ENCODE peak calls at places on chromosome X, in ten cellular contexts. J is DND-41, P is cardiac fibroblast, Q is fibroblast of lung, K is colonic mucosa, M is IMR-90, D is esophagus muscularis mucosa, I is tibial artery, T is heart left ventricle, O is AG04450. G is an unnamed sample.

GRCh38 chrX:153778684-153779101 is 2.1 kb upstream of the SRPK3 start:
- DNase-seq in T (peak), J (no peak), M (no peak), I (no peak), K (no peak), O (no peak), D (no peak), Q (no peak), P (no peak), G (no peak)

GRCh38 chrX:18119856-18120255 is 100.8 kb downstream of the BEND2 start:
- DNase-seq in T (no peak), J (no peak), M (no peak), P (no peak), Q (no peak), D (no peak), K (no peak), O (no peak), I (no peak), G (no peak)

GRCh38 chrX:120281761-120282160 is 29.5 kb downstream of the TMEM255A start:
- DNase-seq in P (no peak), I (no peak), K (no peak), T (no peak), M (no peak), J (no peak), D (no peak), O (no peak), Q (no peak), G (no peak)

GRCh38 chrX:41332988-41333743 is 796 bp upstream of the DDX3X start:
- DNase-seq in Q (peak), O (no peak), T (peak), P (peak), D (peak), I (peak), J (peak), M (peak), K (peak), G (peak)

GRCh38 chrX:78321809-78322208 is 5.6 kb downstream of the CYSLTR1 start:
- DNase-seq in O (no peak), K (peak), Q (no peak), P (no peak), I (peak), J (peak), D (no peak), T (no peak), M (no peak), G (no peak)

GRCh38 chrX:116961872-116962582 is 499.3 kb upstream of the CT83 start:
- DNase-seq in Q (no peak), P (peak), M (no peak), K (no peak), D (no peak), O (no peak), J (no peak), T (no peak), I (no peak), G (no peak)

GRCh38 chrX:12153741-12154140 is 15.5 kb downstream of the FRMPD4 start:
- DNase-seq in T (no peak), I (no peak), D (no peak), J (no peak), Q (peak), M (peak), O (no peak), K (no peak), P (peak), G (no peak)

GRCh38 chrX:136457303-136457917 is 30.3 kb upstream of the BRS3 start:
- DNase-seq in O (no peak), D (no peak), P (no peak), Q (no peak), J (no peak), T (no peak), I (no peak), K (no peak), M (no peak), G (no peak)

GRCh38 chrX:29746326-29746725 is 469.0 kb upstream of the MAGEB2 start:
- DNase-seq in P (peak), T (no peak), K (no peak), M (peak), D (no peak), J (no peak), Q (peak), I (no peak), O (no peak), G (no peak)

GRCh38 chrX:129632443-129632842 is 22.3 kb downstream of the APLN start:
- DNase-seq in J (no peak), I (no peak), O (no peak), P (no peak), D (no peak), M (no peak), K (no peak), T (no peak), Q (peak), G (peak)

GRCh38 chrX:8849945-8850344 is 48.8 kb upstream of the FAM9A start:
- DNase-seq in O (no peak), I (no peak), D (no peak), M (no peak), Q (no peak), T (no peak), J (no peak), P (no peak), K (no peak), G (no peak)

GRCh38 chrX:22533898-22534297 is 261.2 kb downstream of the CBLL2 start:
- DNase-seq in M (no peak), I (no peak), J (no peak), P (no peak), O (no peak), Q (peak), D (no peak), T (no peak), K (no peak), G (no peak)

GRCh38 chrX:153981771-153982533 is 9.4 kb downstream of the TMEM187 start:
- DNase-seq in D (no peak), T (peak), J (peak), I (no peak), M (no peak), O (no peak), K (no peak), Q (no peak), P (no peak), G (peak)

GRCh38 chrX:31057691-31058090 is 14.2 kb downstream of the FTHL17 start:
- DNase-seq in Q (no peak), P (no peak), O (no peak), T (no peak), J (no peak), M (no peak), I (no peak), D (no peak), K (no peak), G (no peak)

GRCh38 chrX:37701588-37701987 is 16.0 kb downstream of the XK start:
- DNase-seq in I (no peak), D (no peak), J (no peak), T (no peak), P (no peak), M (no peak), Q (no peak), O (no peak), K (no peak), G (no peak)

GRCh38 chrX:150772150-150772970 is 79.2 kb downstream of the MTMR1 start:
- DNase-seq in M (peak), D (no peak), T (peak), J (peak), I (peak), K (peak), P (peak), Q (peak), O (peak), G (peak)

GRCh38 chrX:8103655-8104054 is 67.4 kb downstream of the VCX2 start:
- DNase-seq in M (no peak), J (no peak), T (no peak), D (no peak), P (no peak), O (no peak), K (no peak), I (no peak), Q (no peak), G (no peak)

GRCh38 chrX:5236096-5236495 is 992.6 kb downstream of the NLGN4X start:
- DNase-seq in J (no peak), T (no peak), M (no peak), O (no peak), K (no peak), D (no peak), P (no peak), Q (no peak), I (no peak), G (no peak)

GRCh38 chrX:57772637-57773036 is 92.6 kb upstream of the NLRP2B start:
- DNase-seq in T (no peak), O (no peak), D (no peak), Q (no peak), J (no peak), I (no peak), K (no peak), P (peak), M (no peak), G (no peak)

GRCh38 chrX:10769696-10770619 is 149.6 kb upstream of the MID1 start:
- DNase-seq in J (no peak), P (peak), Q (peak), M (peak), T (no peak), K (no peak), D (no peak), I (no peak), O (peak), G (peak)

GRCh38 chrX:21528076-21528475 is 130.1 kb downstream of the KLHL34 start:
- DNase-seq in T (no peak), O (no peak), Q (peak), M (peak), P (peak), I (no peak), D (no peak), J (no peak), K (no peak), G (peak)

GRCh38 chrX:64191281-64192010 is 14.1 kb downstream of the AMER1 start:
- DNase-seq in J (no peak), T (no peak), K (no peak), I (no peak), Q (no peak), M (no peak), O (no peak), P (no peak), D (no peak), G (no peak)

GRCh38 chrX:56793112-56793430 is 64.0 kb downstream of the NBDY start:
- DNase-seq in K (peak), D (peak), O (no peak), Q (no peak), I (no peak), T (no peak), J (no peak), P (no peak), M (no peak), G (no peak)

GRCh38 chrX:136354201-136354600 is 53.4 kb downstream of the ADGRG4 start:
- DNase-seq in M (no peak), J (no peak), T (no peak), K (no peak), D (no peak), P (no peak), I (no peak), O (no peak), Q (no peak), G (no peak)

GRCh38 chrX:42714981-42715688 is 62.8 kb downstream of the PPP1R2C start:
- DNase-seq in T (peak), P (no peak), K (peak), J (peak), Q (peak), D (no peak), I (peak), M (no peak), O (no peak), G (no peak)

GRCh38 chrX:134173541-134174272 is 63.3 kb upstream of the CCDC160 start:
- DNase-seq in P (no peak), D (no peak), J (peak), I (no peak), O (no peak), M (no peak), K (no peak), T (no peak), Q (no peak), G (no peak)

GRCh38 chrX:386239-386767 is 404 bp downstream of the PPP2R3B start:
- DNase-seq in D (no peak), K (peak), O (no peak), J (peak), I (no peak), T (no peak), Q (no peak), P (no peak), M (no peak), G (no peak)

GRCh38 chrX:82161195-82161594 is 959.3 kb downstream of the SH3BGRL start:
- DNase-seq in Q (no peak), T (no peak), D (no peak), P (no peak), O (no peak), K (no peak), J (no peak), I (no peak), M (no peak), G (no peak)

GRCh38 chrX:74049126-74049525 is 254.9 kb upstream of the ZCCHC13 start:
- DNase-seq in I (no peak), M (no peak), O (no peak), T (no peak), P (no peak), K (no peak), Q (no peak), J (no peak), D (no peak), G (no peak)

GRCh38 chrX:64894454-64895038 is 81.7 kb downstream of the ZC4H2 start:
- DNase-seq in D (no peak), T (no peak), M (peak), O (no peak), Q (no peak), K (peak), I (no peak), P (peak), J (peak), G (no peak)

GRCh38 chrX:19792412-19792811 is 95.0 kb downstream of the SH3KBP1 start:
- DNase-seq in D (no peak), K (no peak), T (no peak), O (no peak), Q (no peak), M (no peak), I (no peak), J (no peak), P (no peak), G (no peak)

GRCh38 chrX:34341258-34341657 is 209.1 kb upstream of the FAM47A start:
- DNase-seq in D (no peak), O (no peak), T (no peak), Q (no peak), P (peak), J (no peak), M (no peak), K (no peak), I (no peak), G (no peak)

DNA sequence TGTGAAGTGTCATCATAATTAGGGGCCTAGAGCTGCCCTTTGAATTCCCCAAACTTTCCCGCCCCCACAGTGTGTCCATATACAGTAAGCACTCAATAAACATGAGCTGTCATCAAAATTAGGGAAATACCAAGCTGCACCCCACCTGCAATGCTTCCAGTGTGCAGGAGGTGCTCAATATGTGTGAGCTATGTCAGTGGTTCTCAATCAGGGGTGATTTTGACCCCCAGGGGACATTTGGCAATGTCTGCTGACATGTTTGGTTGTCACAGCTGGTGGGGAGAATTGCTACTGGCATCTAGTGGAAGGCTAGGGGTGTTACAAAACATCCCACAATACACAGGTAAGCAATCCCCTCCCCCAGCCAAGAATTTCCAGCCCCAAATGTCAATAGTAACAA is 750 bp downstream of the CFP start:
- DNase-seq in I (no peak), K (no peak), D (no peak), Q (no peak), T (no peak), P (peak), O (no peak), M (no peak), J (no peak), G (peak)
- TF ChIP-seq CTCF in I (no peak), K (no peak), D (no peak), Q (no peak), T (no peak), P (no peak), O (no peak), M (no peak), J (peak), G (no peak)

DNA sequence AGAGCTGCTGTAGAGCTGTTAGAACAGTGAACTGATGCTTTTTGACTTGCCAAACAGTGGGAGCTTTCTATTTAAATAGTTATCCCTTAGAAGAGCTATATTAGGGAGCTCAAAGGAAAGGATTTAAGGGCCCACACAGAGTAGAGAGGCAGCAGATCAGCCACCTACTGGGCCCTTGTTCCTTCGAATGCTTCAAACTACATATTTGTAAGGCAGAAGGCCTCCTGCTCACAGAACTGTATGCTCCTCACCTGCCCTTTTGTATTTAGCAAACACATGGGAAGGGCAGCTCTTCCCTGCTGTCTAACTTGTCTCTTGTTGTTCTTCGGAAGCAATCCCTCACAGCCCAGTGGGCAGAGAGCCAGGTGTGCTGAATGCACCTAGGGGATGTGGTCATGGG is 38.0 kb downstream of the IL1RAPL1 start:
- DNase-seq in Q (no peak), K (no peak), J (no peak), O (no peak), T (no peak), I (no peak), P (no peak), M (no peak), D (no peak), G (no peak)
- H3K4me3 ChIP-seq in Q (no peak), K (no peak), J (no peak), O (no peak), T (no peak), I (no peak), P (no peak), M (no peak), D (no peak), G (no peak)

DNA sequence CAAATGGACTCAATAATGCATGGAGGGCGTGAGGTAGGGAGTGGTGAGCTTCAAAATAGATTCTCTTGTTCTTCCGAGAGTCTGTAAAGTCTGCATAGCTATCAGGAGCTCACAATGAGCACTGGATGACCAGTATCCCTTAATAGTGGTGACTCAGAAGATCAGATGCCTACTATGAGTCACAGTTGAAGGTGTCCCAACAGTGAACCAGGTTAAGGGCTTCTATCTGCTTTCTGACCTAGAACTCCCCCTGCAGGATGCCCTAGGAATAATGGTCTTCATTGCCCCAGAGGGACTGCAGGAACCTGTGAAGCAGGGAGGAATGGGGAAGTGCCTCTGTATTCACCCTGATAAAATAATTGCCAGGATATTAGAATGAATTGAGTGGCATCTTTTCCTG is 22.1 kb downstream of the DGKK start:
- DNase-seq in I (no peak), M (peak), D (no peak), P (peak), Q (no peak), O (no peak), J (no peak), T (no peak), K (peak), G (no peak)
- TF ChIP-seq CTCF in I (no peak), M (no peak), D (no peak), P (no peak), Q (no peak), O (no peak), J (peak), T (no peak), K (peak), G (no peak)

GRCh38 chrX:39222361-39223113 is 421.3 kb downstream of the MID1IP1 start:
- DNase-seq in O (no peak), J (no peak), D (no peak), M (no peak), Q (no peak), T (no peak), K (no peak), P (no peak), I (no peak), G (no peak)
- H3K4me3 ChIP-seq in O (no peak), J (no peak), D (no peak), M (no peak), Q (no peak), T (no peak), K (no peak), P (no peak), I (no peak), G (no peak)

GRCh38 chrX:123740006-123740405 is 7.2 kb upstream of the THOC2 start:
- DNase-seq in D (no peak), P (no peak), O (no peak), K (no peak), I (no peak), M (no peak), J (no peak), T (no peak), Q (no peak), G (no peak)

GRCh38 chrX:123736333-123736921 is 3.6 kb upstream of the THOC2 start:
- DNase-seq in M (peak), T (no peak), I (no peak), O (peak), D (no peak), J (no peak), K (no peak), Q (peak), P (no peak), G (peak)

GRCh38 chrX:123739474-123739873 is 6.6 kb upstream of the THOC2 start:
- DNase-seq in J (no peak), P (no peak), Q (no peak), T (no peak), O (no peak), M (no peak), I (no peak), D (no peak), K (no peak), G (no peak)

GRCh38 chrX:123742440-123742839 is 9.6 kb upstream of the THOC2 start:
- DNase-seq in P (no peak), D (no peak), J (no peak), O (no peak), M (no peak), Q (no peak), T (no peak), K (no peak), I (no peak), G (no peak)

GRCh38 chrX:123738378-123738955 is 5.6 kb upstream of the THOC2 start:
- DNase-seq in M (no peak), D (no peak), P (no peak), Q (no peak), T (no peak), I (no peak), K (no peak), O (no peak), J (no peak), G (no peak)
- TF ChIP-seq CTCF in M (no peak), D (no peak), P (no peak), Q (no peak), T (no peak), I (no peak), K (no peak), O (no peak), J (no peak), G (no peak)

GRCh38 chrX:139930923-139931645 is 1.8 kb downstream of the ATP11C start:
- DNase-seq in J (peak), K (peak), T (no peak), O (no peak), Q (no peak), M (no peak), D (no peak), P (peak), I (no peak), G (no peak)
- H3K4me3 ChIP-seq in J (peak), K (peak), T (peak), O (peak), Q (peak), M (peak), D (peak), P (peak), I (peak), G (peak)

DNA sequence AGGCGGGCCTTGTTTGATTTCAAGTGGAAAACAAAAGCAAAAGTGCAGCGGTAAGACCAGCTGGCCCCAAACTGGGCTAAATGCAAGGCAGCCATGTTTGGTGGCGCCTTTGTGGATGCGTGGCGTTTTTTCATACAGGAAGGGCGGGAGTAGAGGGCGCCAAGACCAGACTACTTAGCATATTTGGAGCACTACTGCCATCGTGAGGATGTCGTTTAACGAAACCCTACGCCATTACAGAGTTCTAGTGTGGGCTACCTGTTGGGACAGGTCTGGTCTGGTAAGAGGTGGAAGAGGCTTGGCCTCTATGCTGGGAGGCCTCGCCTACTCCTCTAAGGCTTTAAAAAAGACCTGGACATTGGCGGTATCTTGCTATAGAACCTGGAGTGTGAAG is 230.7 kb upstream of the STK26 start:
- DNase-seq in T (no peak), Q (no peak), D (no peak), K (peak), M (peak), I (no peak), J (no peak), P (no peak), O (no peak), G (no peak)
- TF ChIP-seq CTCF in T (no peak), Q (no peak), D (peak), K (no peak), M (peak), I (no peak), J (no peak), P (no peak), O (no peak), G (no peak)

GRCh38 chrX:15673970-15674369 is 9.4 kb upstream of the CLTRN start:
- DNase-seq in Q (no peak), M (no peak), O (no peak), K (no peak), T (no peak), P (no peak), J (no peak), D (no peak), I (no peak), G (no peak)
- H3K4me3 ChIP-seq in Q (peak), M (peak), O (peak), K (peak), T (peak), P (peak), J (peak), D (peak), I (peak), G (peak)